ENCODE peak calls at places on chromosomes 11 and 22, in four cellular contexts. W is stimulated activated CD4-positive, alpha-beta T cell treated with anti-CD3 and anti-CD28 coated beads, Interleukin-2, amount 100 ng/mL, for 24 hours; R is DMS153; M is MCF 10A. I is an unnamed sample.

GRCh38 chr22:26894362-26894761 is 237.0 kb downstream of the MIAT start:
- DNase-seq in R (no peak), W (no peak), M (no peak), I (no peak)

GRCh38 chr11:84993386-84993785 is 633.8 kb downstream of the DLG2 start:
- DNase-seq in W (no peak), M (no peak), R (no peak), I (no peak)

GRCh38 chr22:31818481-31819392 is 64.9 kb downstream of the DEPDC5 start:
- DNase-seq in M (no peak), R (no peak), W (peak; percentile 19), I (no peak)

GRCh38 chr11:10550503-10550902 is 9.5 kb upstream of the RNF141 start:
- DNase-seq in W (no peak), M (peak; percentile 32), R (no peak), I (no peak)

GRCh38 chr11:34084637-34085036 is 20.8 kb upstream of the NAT10 start:
- DNase-seq in W (no peak), R (no peak), M (no peak), I (no peak)

GRCh38 chr22:42991010-42991651 is 23.8 kb downstream of the PACSIN2 start:
- DNase-seq in R (no peak), M (peak; percentile 61), W (no peak), I (no peak)

GRCh38 chr22:42830161-42830560 is 26.9 kb downstream of the ARFGAP3 start:
- DNase-seq in W (no peak), R (no peak), M (no peak), I (no peak)

GRCh38 chr22:46110215-46110614 is 40.1 kb upstream of the PPARA start:
- DNase-seq in W (no peak), M (peak; percentile 72), R (no peak), I (no peak)

GRCh38 chr11:5204787-5205186 is 4.3 kb upstream of the OR51V1 start:
- DNase-seq in M (peak; percentile 63), R (no peak), W (no peak), I (no peak)

GRCh38 chr11:59866397-59866796 is at the start of gene TCN1:
- DNase-seq in M (peak; percentile 67), R (no peak), W (no peak), I (no peak)

GRCh38 chr11:113796663-113797259 is 17.2 kb downstream of the CLDN25 start:
- DNase-seq in W (no peak), R (peak; percentile 1), M (peak; percentile 66), I (no peak)

GRCh38 chr11:75625970-75626691 is 42.7 kb downstream of the MAP6 start:
- DNase-seq in M (peak; percentile 69), W (no peak), R (no peak), I (no peak)

GRCh38 chr11:31133064-31133463 is 236.5 kb downstream of the DCDC1 start:
- DNase-seq in M (no peak), R (no peak), W (no peak), I (no peak)

GRCh38 chr11:117936973-117937372 is 7.8 kb upstream of the TMPRSS13 start:
- DNase-seq in M (no peak), R (no peak), W (no peak), I (no peak)

GRCh38 chr11:126172596-126173038 is 38.8 kb downstream of the RPUSD4 start:
- DNase-seq in W (no peak), R (no peak), M (no peak), I (no peak)

GRCh38 chr11:121067912-121068652 is 33.0 kb upstream of the TECTA start:
- DNase-seq in M (no peak), W (no peak), R (no peak), I (no peak)

GRCh38 chr11:61632096-61632495 is 48.1 kb upstream of the DAGLA start:
- DNase-seq in M (no peak), R (no peak), W (no peak), I (no peak)

GRCh38 chr11:47524200-47524874 is 28.6 kb downstream of the CELF1 start:
- DNase-seq in W (no peak), M (peak; percentile 22), R (no peak), I (no peak)

GRCh38 chr11:77092382-77092781 is 10.3 kb upstream of the OMP start:
- DNase-seq in R (no peak), W (no peak), M (no peak), I (no peak)

GRCh38 chr22:26679003-26679629 is 21.7 kb downstream of the MIAT start:
- DNase-seq in M (peak; percentile 68), R (peak; percentile 36), W (peak; percentile 78), I (peak; percentile 32)

GRCh38 chr11:1348146-1348545 is 38.7 kb upstream of the TOLLIP start:
- DNase-seq in M (no peak), W (no peak), R (no peak), I (no peak)

GRCh38 chr11:100890779-100891178 is 203.7 kb downstream of the ARHGAP42 start:
- DNase-seq in W (no peak), R (no peak), M (peak; percentile 33), I (no peak)

GRCh38 chr11:73249304-73249703 is 22.8 kb upstream of the P2RY6 start:
- DNase-seq in W (no peak), R (no peak), M (no peak), I (no peak)

GRCh38 chr11:35082322-35083180 is 56.4 kb upstream of the CD44 start:
- DNase-seq in R (no peak), M (peak; percentile 86), W (peak; percentile 79), I (peak; percentile 66)

GRCh38 chr11:3132831-3133455 is 32.2 kb downstream of the OSBPL5 start:
- DNase-seq in M (no peak), R (no peak), W (no peak), I (no peak)

GRCh38 chr11:20310137-20310536 is 53.4 kb upstream of the HTATIP2 start:
- DNase-seq in W (no peak), R (no peak), M (no peak), I (no peak)

GRCh38 chr11:11588243-11588642 is 33.6 kb downstream of the GALNT18 start:
- DNase-seq in M (no peak), W (no peak), R (no peak), I (no peak)

GRCh38 chr11:358129-358805 is 11.0 kb upstream of the B4GALNT4 start:
- DNase-seq in M (no peak), R (no peak), W (no peak), I (no peak)

GRCh38 chr11:32173435-32173834 is 82.6 kb downstream of the RCN1 start:
- DNase-seq in R (no peak), M (peak; percentile 62), W (peak; percentile 19), I (no peak)